ENCODE peak calls at places on chromosomes 1 and 21, in seven cellular contexts. N is AG04450, D is lung, C is SK-N-SH, G is esophagus muscularis mucosa, X is PC-3, T is aorta. Z is an unnamed sample.

GRCh38 chr1:3403011-3403345 is 51.5 kb upstream of the ARHGEF16 start:
- DNase-seq in G (no peak), C (no peak), N (no peak), D (no peak), T (no peak), X (no peak), Z (no peak)

GRCh38 chr1:244214009-244214967 is 163.2 kb downstream of the ZBTB18 start:
- DNase-seq in T (no peak), G (no peak), C (peak; percentile 55), X (peak; percentile 90), N (peak; percentile 97), D (no peak), Z (no peak)

GRCh38 chr1:59541161-59541560 is 244.3 kb downstream of the FGGY start:
- DNase-seq in C (no peak), T (no peak), D (no peak), X (no peak), G (no peak), N (no peak), Z (no peak)

GRCh38 chr21:36630485-36631206 is 68.3 kb upstream of the SIM2 start:
- DNase-seq in X (peak; percentile 80), C (peak; percentile 67), D (peak; percentile 60), G (no peak), N (no peak), T (peak; percentile 57), Z (no peak)

GRCh38 chr1:200150721-200151120 is 123.2 kb downstream of the NR5A2 start:
- DNase-seq in N (no peak), D (peak; percentile 60), G (no peak), T (no peak), C (no peak), X (peak; percentile 99), Z (no peak)

GRCh38 chr1:183090386-183091006 is 67.3 kb downstream of the LAMC1 start:
- DNase-seq in D (peak; percentile 51), X (no peak), G (no peak), C (no peak), T (peak; percentile 50), N (no peak), Z (peak; percentile 71)

GRCh38 chr1:27031235-27032118 is 18.8 kb upstream of the TENT5B start:
- DNase-seq in D (peak; percentile 81), N (peak; percentile 34), T (peak; percentile 93), G (no peak), C (peak; percentile 38), X (peak; percentile 92), Z (peak; percentile 63)

GRCh38 chr1:244653439-244654283 is 735 bp downstream of the DESI2 start:
- DNase-seq in G (no peak), T (no peak), X (peak; percentile 39), D (no peak), C (no peak), N (no peak), Z (no peak)

GRCh38 chr1:201125019-201125418 is 2.0 kb downstream of the ASCL5 start:
- DNase-seq in G (no peak), D (no peak), X (no peak), C (no peak), T (no peak), N (no peak), Z (no peak)

GRCh38 chr1:94947453-94947852 is 20.5 kb upstream of the CNN3 start:
- DNase-seq in D (no peak), X (no peak), N (no peak), G (no peak), T (no peak), C (no peak), Z (no peak)

GRCh38 chr1:54815086-54815876 is 14.2 kb upstream of the TTC22 start:
- DNase-seq in G (no peak), X (no peak), N (no peak), D (no peak), T (no peak), C (no peak), Z (no peak)

GRCh38 chr1:44808063-44808937 is at the start of gene BTBD19:
- DNase-seq in T (peak; percentile 94), G (no peak), D (peak; percentile 64), N (peak; percentile 80), C (peak; percentile 93), X (no peak), Z (peak; percentile 92)

GRCh38 chr1:241799414-241799813 is 48.6 kb upstream of the EXO1 start:
- DNase-seq in G (no peak), N (peak; percentile 20), X (no peak), C (no peak), T (no peak), D (no peak), Z (no peak)

GRCh38 chr1:156760092-156760795 is 7.1 kb upstream of the PRCC start:
- DNase-seq in C (no peak), G (no peak), T (no peak), X (no peak), D (no peak), N (no peak), Z (no peak)

GRCh38 chr1:109396971-109397370 is 747 bp downstream of the SORT1 start:
- DNase-seq in D (no peak), X (peak; percentile 31), T (no peak), N (no peak), G (no peak), C (no peak), Z (no peak)

GRCh38 chr21:42038826-42039425 is 28.8 kb upstream of the ZBTB21 start:
- DNase-seq in X (no peak), N (peak; percentile 61), D (no peak), T (no peak), G (no peak), C (no peak), Z (no peak)

GRCh38 chr1:26159113-26160039 is 497 bp downstream of the FAM110D start:
- DNase-seq in C (no peak), X (no peak), N (no peak), D (no peak), T (peak; percentile 14), G (no peak), Z (no peak)

GRCh38 chr1:202306535-202307345 is 35.0 kb downstream of the UBE2T start:
- DNase-seq in X (no peak), N (no peak), C (no peak), T (no peak), D (no peak), G (no peak), Z (no peak)

GRCh38 chr1:7384121-7384520 is 387.0 kb upstream of the VAMP3 start:
- DNase-seq in X (no peak), N (no peak), D (no peak), G (peak; percentile 88), C (no peak), T (peak; percentile 13), Z (peak; percentile 16)

GRCh38 chr1:195019385-195019784 is 1588.9 kb downstream of the KCNT2 start:
- DNase-seq in C (no peak), T (no peak), N (no peak), G (no peak), D (no peak), X (no peak), Z (no peak)

GRCh38 chr1:74395492-74395891 is 116.9 kb downstream of the LRRC53 start:
- DNase-seq in T (no peak), N (peak; percentile 18), X (no peak), G (no peak), C (no peak), D (no peak), Z (no peak)

GRCh38 chr21:31267644-31268043 is 76.4 kb downstream of the TIAM1 start:
- DNase-seq in N (no peak), D (no peak), T (no peak), X (no peak), G (no peak), C (no peak), Z (no peak)

DNA sequence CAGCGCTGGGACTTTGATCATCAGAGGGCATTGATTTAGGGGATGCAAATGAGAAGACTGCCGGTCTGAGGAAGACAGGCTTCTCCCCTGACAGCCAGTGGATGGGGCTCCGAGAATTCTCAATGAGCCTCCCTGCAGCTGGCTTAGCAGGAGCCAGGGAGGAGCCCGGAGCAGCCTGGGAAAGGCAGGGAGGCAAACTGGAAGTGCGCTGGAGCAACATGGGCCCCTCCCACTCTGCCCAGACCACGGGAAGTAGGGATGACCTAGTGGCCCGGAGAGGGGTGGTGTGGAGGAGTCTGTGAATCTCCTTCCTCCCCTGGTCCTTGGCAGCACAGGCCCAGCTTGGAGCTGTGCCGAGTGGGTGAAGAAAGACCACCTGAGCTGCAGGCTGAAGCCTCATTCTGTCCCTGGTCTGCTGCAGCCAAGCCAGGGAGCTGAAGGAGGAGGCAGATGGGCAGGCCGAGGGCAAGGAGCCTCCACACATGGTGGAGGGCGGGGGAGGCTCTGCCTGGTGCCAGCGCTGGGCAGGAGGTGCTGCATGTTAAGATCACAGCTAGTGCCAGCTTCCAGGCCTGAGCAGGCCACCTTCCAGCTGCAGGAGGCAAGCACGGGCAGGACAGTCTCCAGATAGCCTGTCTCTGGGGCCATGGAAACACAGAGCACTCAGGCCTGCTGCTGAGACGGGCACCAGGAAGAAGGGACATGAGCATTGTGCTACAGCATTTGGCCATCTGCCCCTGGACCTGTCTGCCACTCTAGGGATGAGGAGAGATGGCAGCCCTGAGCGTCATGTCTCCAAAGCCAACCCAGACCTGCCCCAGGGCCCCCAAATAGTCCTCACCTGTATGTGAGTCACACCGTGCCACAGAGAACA is 12.2 kb upstream of the CLSTN1 start:
- DNase-seq in G (no peak), C (peak; percentile 54), X (peak; percentile 91), N (no peak), T (no peak), D (no peak), Z (no peak)
- H3K4me3 ChIP-seq in G (no peak overlapping the region), C (no peak overlapping the region), X (no peak overlapping the region), N (no peak overlapping the region), T (no peak overlapping the region), D (no peak overlapping the region), Z (no peak overlapping the region)

GRCh38 chr1:198669023-198669698 is 30.3 kb downstream of the PTPRC start:
- DNase-seq in D (no peak), N (peak; percentile 78), G (no peak), C (peak; percentile 22), T (peak; percentile 39), X (peak; percentile 88), Z (no peak)

GRCh38 chr1:198674009-198674408 is 35.2 kb downstream of the PTPRC start:
- DNase-seq in C (no peak), G (no peak), N (no peak), T (no peak), D (no peak), X (no peak), Z (no peak)

GRCh38 chr1:198671136-198671535 is 32.3 kb downstream of the PTPRC start:
- DNase-seq in D (no peak), X (no peak), C (no peak), T (no peak), G (no peak), N (no peak), Z (no peak)

GRCh38 chr1:198669771-198670170 is 30.9 kb downstream of the PTPRC start:
- DNase-seq in G (no peak), N (no peak), X (no peak), T (no peak), C (no peak), D (no peak), Z (no peak)

GRCh38 chr1:198672124-198672523 is 33.3 kb downstream of the PTPRC start:
- DNase-seq in D (no peak), X (peak; percentile 78), C (no peak), G (no peak), T (no peak), N (no peak), Z (no peak)
- H3K27me3 ChIP-seq in D (no peaks in the 10 kb centered on the region), X (no peaks in the 10 kb centered on the region), C (no peaks in the 10 kb centered on the region), G (no peaks in the 10 kb centered on the region), T (no peaks in the 10 kb centered on the region), N (no peaks in the 10 kb centered on the region), Z (no peaks in the 10 kb centered on the region)

GRCh38 chr1:246724001-246724724 is at the start of gene SCCPDH:
- DNase-seq in X (peak; percentile 76), C (peak; percentile 96), D (peak; percentile 73), T (peak; percentile 88), G (no peak), N (no peak), Z (peak; percentile 71)
- H3K4me3 ChIP-seq in X (peak within 1 kb of the TSS; percentile 79), C (peak within 1 kb of the TSS; percentile 92), D (peak within 1 kb of the TSS; percentile 85), T (peak within 1 kb of the TSS; percentile 65), G (peak within 1 kb of the TSS; percentile 66), N (peak within 1 kb of the TSS; percentile 76), Z (peak within 1 kb of the TSS; percentile 77)

GRCh38 chr1:181091322-181092040 is 3.0 kb downstream of the IER5 start:
- DNase-seq in D (no peak), N (no peak), X (no peak), C (no peak), T (no peak), G (no peak), Z (no peak)
- H3K27me3 ChIP-seq in D (no peaks in the 10 kb centered on the region), N (no peaks in the 10 kb centered on the region), X (no peaks in the 10 kb centered on the region), C (no peaks in the 10 kb centered on the region), T (no peaks in the 10 kb centered on the region), G (no peaks in the 10 kb centered on the region), Z (no peaks in the 10 kb centered on the region)

Z was measured in right atrium auricular region.